ENCODE peak calls at places on chromosomes 12 and 14, in four cellular contexts. R is A549, L is GM12878, I is K562. O is an unnamed sample.

GRCh38 chr12:96404683-96405082 is 4.4 kb upstream of the CDK17 start:
- DNase-seq in L (no peak), R (no peak), I (no peak), O (no peak)

GRCh38 chr12:108570743-108571603 is 8.6 kb downstream of the ISCU start:
- DNase-seq in I (no peak), R (peak; percentile 58), L (no peak), O (peak; percentile 12)

GRCh38 chr12:109618091-109618490 is 44.5 kb downstream of the MVK start:
- DNase-seq in R (no peak), I (no peak), L (no peak), O (no peak)

GRCh38 chr14:70822706-70823185 is 13.4 kb upstream of the MAP3K9 start:
- DNase-seq in L (no peak), I (no peak), R (peak; percentile 33), O (no peak)

GRCh38 chr14:64826845-64827244 is 52.9 kb downstream of the SPTB start:
- DNase-seq in I (no peak), L (no peak), R (no peak), O (no peak)

GRCh38 chr12:108326254-108326750 is 12.8 kb downstream of the CMKLR1 start:
- DNase-seq in I (no peak), R (no peak), L (no peak), O (no peak)

GRCh38 chr12:57632369-57632897 is 568 bp downstream of the B4GALNT1 start:
- DNase-seq in I (peak; percentile 76), L (no peak), R (peak; percentile 43), O (no peak)

GRCh38 chr12:61452076-61452475 is 808.1 kb upstream of the USP15 start:
- DNase-seq in L (no peak), R (no peak), I (no peak), O (no peak)

GRCh38 chr12:48069253-48069652 is 36.6 kb downstream of the SENP1 start:
- DNase-seq in I (no peak), R (no peak), L (no peak), O (no peak)

GRCh38 chr14:102749833-102750775 is 27.1 kb upstream of the TRAF3 start:
- DNase-seq in R (no peak), L (no peak), I (no peak), O (no peak)

GRCh38 chr12:67451206-67451605 is 182.0 kb downstream of the CAND1 start:
- DNase-seq in I (no peak), R (no peak), L (no peak), O (no peak)

GRCh38 chr14:53946404-53947400 is 9.9 kb downstream of the BMP4 start:
- DNase-seq in L (no peak), R (no peak), I (no peak), O (no peak)

GRCh38 chr12:12976366-12976765 is 23.7 kb downstream of the HEBP1 start:
- DNase-seq in R (peak; percentile 81), L (no peak), I (no peak), O (no peak)

GRCh38 chr14:60250318-60251035 is 1.5 kb downstream of the PPM1A start:
- DNase-seq in R (peak; percentile 13), L (no peak), I (no peak), O (peak; percentile 49)

GRCh38 chr12:5794156-5794555 is 150.9 kb downstream of the ANO2 start:
- DNase-seq in R (no peak), L (no peak), I (no peak), O (no peak)

GRCh38 chr12:91883811-91884210 is 261.8 kb downstream of the BTG1 start:
- DNase-seq in I (no peak), R (no peak), L (no peak), O (no peak)

GRCh38 chr12:120093592-120094355 is 22.8 kb downstream of the RAB35 start:
- DNase-seq in L (no peak), I (peak; percentile 52), R (no peak), O (no peak)

GRCh38 chr12:104494137-104494815 is 37.5 kb downstream of the CHST11 start:
- DNase-seq in R (no peak), I (peak; percentile 50), L (peak; percentile 57), O (no peak)

GRCh38 chr12:8987589-8988205 is 1.6 kb upstream of the KLRG1 start:
- DNase-seq in L (no peak), I (no peak), R (no peak), O (no peak)

GRCh38 chr14:101519090-101519489 is 42.2 kb upstream of the DIO3 start:
- DNase-seq in I (no peak), L (no peak), R (no peak), O (no peak)

GRCh38 chr12:225012-225411 is 11.1 kb upstream of the SLC6A12 start:
- DNase-seq in R (no peak), L (no peak), I (no peak), O (no peak)

GRCh38 chr14:104751539-104752337 is 1.2 kb upstream of the SIVA1 start:
- DNase-seq in I (peak; percentile 54), L (no peak), R (no peak), O (no peak)

GRCh38 chr14:70882771-70883492 is 24.3 kb upstream of the PCNX1 start:
- DNase-seq in I (no peak), L (peak; percentile 54), R (no peak), O (no peak)

GRCh38 chr12:6957741-6958608 is 6.8 kb downstream of the PTPN6 start:
- DNase-seq in I (no peak), R (no peak), L (no peak), O (no peak)

GRCh38 chr12:47834199-47835016 is 14.7 kb upstream of the HDAC7 start:
- DNase-seq in I (peak; percentile 51), L (no peak), R (no peak), O (no peak)

GRCh38 chr12:4169959-4170358 is 103.6 kb upstream of the CCND2 start:
- DNase-seq in L (no peak), I (no peak), R (no peak), O (no peak)

GRCh38 chr12:6370994-6371754 is 4.2 kb downstream of the SCNN1A start:
- DNase-seq in I (peak; percentile 72), R (peak; percentile 99), L (peak; percentile 34), O (peak; percentile 97)

GRCh38 chr12:113072136-113072535 is 15.6 kb downstream of the DTX1 start:
- DNase-seq in I (no peak), R (no peak), L (no peak), O (peak; percentile 23)

GRCh38 chr12:51752490-51752889 is 96.0 kb downstream of the FIGNL2 start:
- DNase-seq in I (peak; percentile 20), L (no peak), R (peak; percentile 46), O (no peak)

GRCh38 chr14:21070610-21071224 is 613 bp downstream of the ARHGEF40 start:
- DNase-seq in I (peak; percentile 38), L (no peak), R (no peak), O (peak; percentile 69)

GRCh38 chr14:21068521-21069387 is 1.4 kb upstream of the ARHGEF40 start:
- DNase-seq in L (no peak), I (peak; percentile 62), R (peak; percentile 53), O (peak; percentile 84)

GRCh38 chr14:21071225-21072041 is 1.3 kb downstream of the ARHGEF40 start:
- DNase-seq in I (peak; percentile 64), R (peak; percentile 58), L (peak; percentile 51), O (peak; percentile 56)

GRCh38 chr14:21070083-21070609 is at the start of gene ARHGEF40:
- DNase-seq in I (peak; percentile 81), L (no peak), R (no peak), O (no peak)

GRCh38 chr14:21069388-21070082 is 569 bp upstream of the ARHGEF40 start:
- DNase-seq in I (no peak), L (no peak), R (no peak), O (peak; percentile 85)
- TF ChIP-seq USF2 in I (no peak), L (no peak), R (no peak), O (no peak)

DNA sequence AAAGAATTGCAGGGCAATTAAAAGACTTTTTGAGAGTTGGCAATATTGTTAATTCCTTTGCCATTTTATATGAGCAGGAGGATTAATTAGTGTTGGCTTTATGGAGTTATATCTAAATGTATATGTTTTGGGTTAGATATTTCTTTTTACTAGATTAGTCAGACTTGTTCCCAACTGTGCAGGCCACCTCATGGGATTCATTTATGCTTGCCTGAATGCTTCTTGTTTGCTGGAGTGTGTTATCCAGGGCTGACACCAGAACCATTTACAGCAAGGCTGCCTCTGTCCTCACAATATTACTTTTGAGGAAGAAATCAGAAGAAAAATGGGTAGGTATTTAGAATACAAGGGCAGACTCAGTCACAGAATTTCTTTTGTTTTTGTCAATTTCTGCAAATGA is 192.5 kb downstream of the KTN1 start:
- DNase-seq in I (no peak), R (no peak), L (no peak), O (no peak)
- TF ChIP-seq JUNB in I (no peak), R (no peak), L (no peak), O (no peak)

GRCh38 chr12:53207042-53207441 is at the start of gene ITGB7:
- DNase-seq in L (peak; percentile 64), I (peak; percentile 68), R (no peak), O (no peak)
- TF ChIP-seq USF2 in L (no peak), I (no peak), R (no peak), O (no peak)

DNA sequence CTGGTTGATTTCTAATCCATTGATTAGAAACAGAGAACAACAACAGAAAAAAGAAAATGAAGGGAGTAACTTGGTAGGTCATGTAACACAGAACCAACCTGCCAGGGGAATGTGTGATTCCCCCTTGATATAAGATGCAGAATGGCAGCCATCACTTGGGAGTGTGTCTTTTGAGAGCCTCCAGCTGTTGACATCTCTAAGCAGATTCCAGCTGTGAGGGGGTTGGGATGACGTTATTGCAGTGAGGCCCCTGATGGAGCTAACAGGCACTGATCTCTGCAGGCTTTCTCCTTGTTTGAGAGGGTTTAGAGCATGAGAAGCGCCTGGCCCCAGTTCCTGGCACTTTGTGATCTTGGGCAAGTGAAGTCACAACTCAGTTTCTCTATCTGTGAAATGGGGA is 124.9 kb downstream of the PELI2 start:
- DNase-seq in I (no peak), L (no peak), R (no peak), O (no peak)
- TF ChIP-seq JUNB in I (no peak), L (no peak), R (no peak), O (no peak)

DNA sequence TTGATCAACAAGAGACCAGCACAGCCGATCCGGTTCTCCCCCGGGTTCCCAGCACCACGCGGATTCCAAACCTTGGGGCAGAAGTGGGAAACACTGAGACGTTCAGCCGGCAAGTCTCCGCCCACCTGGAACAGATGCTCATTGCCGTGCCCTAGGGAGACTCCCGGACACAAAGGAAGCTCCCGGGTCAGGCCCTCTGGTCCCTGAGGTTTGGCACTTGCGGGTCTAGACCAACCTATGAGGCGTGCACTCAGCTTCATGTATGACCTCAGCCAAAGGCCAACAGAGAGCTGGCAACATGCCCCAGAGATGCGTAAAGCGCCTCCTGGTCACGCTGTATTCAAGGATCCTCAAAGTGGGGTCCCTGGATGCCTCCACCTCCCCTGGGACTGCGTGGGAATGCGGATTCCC is 2.5 kb downstream of the RIMBP2 start:
- DNase-seq in I (no peak), L (no peak), R (no peak), O (no peak)
- TF ChIP-seq USF2 in I (no peak), L (no peak), R (no peak), O (no peak)

DNA sequence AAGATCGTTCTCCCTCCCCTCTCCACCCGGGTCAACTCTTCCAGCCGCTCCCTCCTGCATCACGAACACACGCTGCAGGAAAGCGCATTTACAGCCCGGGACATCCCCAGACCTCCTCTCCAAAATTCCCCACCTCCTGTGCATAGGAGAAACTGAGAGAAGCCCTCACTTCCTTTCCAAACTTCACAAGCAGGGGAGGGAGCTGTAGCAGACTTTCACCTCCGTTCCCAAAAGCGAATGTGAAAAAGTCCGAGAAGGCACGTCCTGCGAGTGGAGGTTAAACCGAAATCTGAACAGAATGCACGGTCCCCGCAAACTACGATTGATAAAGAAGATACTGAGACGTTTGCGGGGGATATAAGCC is 467 bp downstream of the BCAT1 start:
- DNase-seq in I (peak; percentile 34), R (peak; percentile 22), L (peak; percentile 73), O (no peak)
- TF ChIP-seq JUNB in I (no peak), R (no peak), L (no peak), O (no peak)